ENCODE peak calls at places on chromosomes 1 and 21, in four cellular contexts. Y is endothelial cell of umbilical vein, H is ovary, O is sigmoid colon. I is an unnamed sample.

GRCh38 chr1:6440198-6441126 is 15.9 kb downstream of the ESPN start:
- DNase-seq in Y (no peak), H (no peak), O (no peak), I (no peak)

GRCh38 chr21:33554982-33555344 is 12.1 kb downstream of the SON start:
- DNase-seq in Y (no peak), H (no peak), O (no peak), I (no peak)

GRCh38 chr1:54017979-54018378 is at the start of gene LDLRAD1:
- DNase-seq in Y (no peak), H (no peak), O (no peak), I (no peak)

GRCh38 chr1:152071123-152071522 is 17.7 kb downstream of the TCHHL1 start:
- DNase-seq in Y (no peak), H (no peak), O (no peak), I (no peak)

GRCh38 chr1:179313004-179313403 is 19.4 kb downstream of the SOAT1 start:
- DNase-seq in Y (no peak), H (no peak), O (no peak), I (no peak)

GRCh38 chr1:168136709-168137514 is at the start of gene GPR161:
- DNase-seq in Y (peak; percentile 63), H (peak; percentile 74), O (peak; percentile 81), I (peak; percentile 40)

GRCh38 chr1:80153762-80154555 is 1147.4 kb upstream of the ADGRL4 start:
- DNase-seq in Y (no peak), H (no peak), O (no peak), I (no peak)

GRCh38 chr1:162391790-162392563 is 10.4 kb downstream of the C1orf226 start:
- DNase-seq in Y (peak; percentile 43), H (no peak), O (no peak), I (peak; percentile 35)

GRCh38 chr1:226700861-226701260 is 38.2 kb downstream of the ITPKB start:
- DNase-seq in Y (no peak), H (no peak), O (no peak), I (no peak)

GRCh38 chr1:219415915-219416314 is 197.0 kb downstream of the ZC3H11B start:
- DNase-seq in Y (no peak), H (no peak), O (no peak), I (no peak)

GRCh38 chr1:229620876-229621275 is 5.0 kb downstream of the TAF5L start:
- DNase-seq in Y (no peak), H (no peak), O (no peak), I (no peak)

GRCh38 chr1:60893111-60893510 is 189.2 kb upstream of the NFIA start:
- DNase-seq in Y (no peak), H (no peak), O (no peak), I (no peak)

GRCh38 chr1:240877605-240878004 is 265.6 kb upstream of the GREM2 start:
- DNase-seq in Y (no peak), H (no peak), O (no peak), I (no peak)

GRCh38 chr1:200610846-200611245 is 9.7 kb downstream of the KIF14 start:
- DNase-seq in Y (no peak), H (no peak), O (no peak), I (no peak)

GRCh38 chr1:86352096-86352495 is 44.0 kb downstream of the ODF2L start:
- DNase-seq in Y (no peak), H (no peak), O (no peak), I (no peak)

GRCh38 chr1:243489164-243489527 is 233.3 kb downstream of the SDCCAG8 start:
- DNase-seq in Y (no peak), H (no peak), O (no peak), I (no peak)

GRCh38 chr1:18556364-18556763 is 74.3 kb upstream of the PAX7 start:
- DNase-seq in Y (no peak), H (no peak), O (no peak), I (no peak)

GRCh38 chr1:157089789-157090188 is 9.8 kb downstream of the ETV3L start:
- DNase-seq in Y (no peak), H (no peak), O (peak; percentile 63), I (no peak)

GRCh38 chr1:212545941-212546638 is 62.5 kb upstream of the ATF3 start:
- DNase-seq in Y (no peak), H (no peak), O (peak; percentile 78), I (no peak)

GRCh38 chr1:72431810-72432209 is 149.5 kb upstream of the NEGR1 start:
- DNase-seq in Y (no peak), H (no peak), O (no peak), I (no peak)

GRCh38 chr1:200307755-200308066 is 102.1 kb downstream of the ZNF281 start:
- DNase-seq in Y (no peak), H (no peak), O (no peak), I (no peak)

GRCh38 chr1:26287033-26287711 is 7.3 kb downstream of the SH3BGRL3 start:
- DNase-seq in Y (no peak), H (no peak), O (peak; percentile 92), I (no peak)
- TF ChIP-seq POLR2A in Y (no peak), H (no peak), O (no peak), I (no peak)

GRCh38 chr1:30714025-30714424 is 9.4 kb downstream of the MATN1 start:
- DNase-seq in Y (no peak), H (no peak), O (no peak), I (no peak)

GRCh38 chr1:30713211-30713770 is 10.1 kb downstream of the MATN1 start:
- DNase-seq in Y (no peak), H (no peak), O (no peak), I (no peak)

GRCh38 chr1:30715886-30716285 is 7.5 kb downstream of the MATN1 start:
- DNase-seq in Y (no peak), H (peak; percentile 51), O (no peak), I (no peak)

GRCh38 chr1:30715216-30715615 is 8.2 kb downstream of the MATN1 start:
- DNase-seq in Y (no peak), H (no peak), O (no peak), I (no peak)

DNA sequence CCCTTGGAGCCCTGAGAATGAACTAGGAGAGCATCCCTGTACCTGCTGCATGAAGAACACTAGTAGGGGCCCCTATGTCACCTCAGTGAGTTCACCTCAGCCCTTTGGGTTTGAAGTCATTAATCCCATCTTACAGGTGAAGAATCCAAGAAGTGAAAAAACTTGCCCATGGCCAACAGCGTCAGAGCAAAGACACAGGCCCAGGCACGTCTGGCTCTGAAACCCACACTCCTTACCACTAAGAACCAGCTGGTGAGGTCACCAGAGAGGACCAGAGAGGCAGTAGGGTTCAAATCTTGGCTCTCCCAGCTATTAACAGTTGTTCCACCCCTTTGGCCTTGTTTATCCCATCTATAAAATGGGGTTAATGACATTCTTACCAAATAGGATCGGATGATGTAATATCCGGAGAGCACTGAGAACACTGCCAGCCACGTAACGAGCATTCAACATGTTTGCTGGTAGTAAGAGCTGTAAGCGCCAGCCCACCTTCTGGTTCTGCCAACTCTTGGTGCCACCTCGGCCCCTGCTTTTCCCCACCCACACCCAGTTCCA is 8.8 kb downstream of the MATN1 start:
- DNase-seq in Y (no peak), H (no peak), O (no peak), I (no peak)
- TF ChIP-seq POLR2A in Y (no peak), H (no peak), O (no peak), I (no peak)

GRCh38 chr1:23963617-23964234 is 4.1 kb downstream of the PNRC2 start:
- DNase-seq in Y (no peak), H (no peak), O (no peak), I (no peak)

GRCh38 chr1:23957096-23957495 is 2.5 kb upstream of the PNRC2 start:
- DNase-seq in Y (no peak), H (no peak), O (no peak), I (no peak)

GRCh38 chr1:23958810-23959460 is 693 bp upstream of the PNRC2 start:
- DNase-seq in Y (peak; percentile 93), H (peak; percentile 72), O (peak; percentile 93), I (peak; percentile 54)

GRCh38 chr1:23959461-23960290 is at the start of gene PNRC2:
- DNase-seq in Y (peak; percentile 98), H (peak; percentile 94), O (peak; percentile 99), I (peak; percentile 78)

GRCh38 chr1:23960291-23960718 is 677 bp downstream of the PNRC2 start:
- DNase-seq in Y (no peak), H (no peak), O (no peak), I (no peak)
- TF ChIP-seq POLR2A in Y (no peak), H (no peak), O (no peak), I (no peak)

DNA sequence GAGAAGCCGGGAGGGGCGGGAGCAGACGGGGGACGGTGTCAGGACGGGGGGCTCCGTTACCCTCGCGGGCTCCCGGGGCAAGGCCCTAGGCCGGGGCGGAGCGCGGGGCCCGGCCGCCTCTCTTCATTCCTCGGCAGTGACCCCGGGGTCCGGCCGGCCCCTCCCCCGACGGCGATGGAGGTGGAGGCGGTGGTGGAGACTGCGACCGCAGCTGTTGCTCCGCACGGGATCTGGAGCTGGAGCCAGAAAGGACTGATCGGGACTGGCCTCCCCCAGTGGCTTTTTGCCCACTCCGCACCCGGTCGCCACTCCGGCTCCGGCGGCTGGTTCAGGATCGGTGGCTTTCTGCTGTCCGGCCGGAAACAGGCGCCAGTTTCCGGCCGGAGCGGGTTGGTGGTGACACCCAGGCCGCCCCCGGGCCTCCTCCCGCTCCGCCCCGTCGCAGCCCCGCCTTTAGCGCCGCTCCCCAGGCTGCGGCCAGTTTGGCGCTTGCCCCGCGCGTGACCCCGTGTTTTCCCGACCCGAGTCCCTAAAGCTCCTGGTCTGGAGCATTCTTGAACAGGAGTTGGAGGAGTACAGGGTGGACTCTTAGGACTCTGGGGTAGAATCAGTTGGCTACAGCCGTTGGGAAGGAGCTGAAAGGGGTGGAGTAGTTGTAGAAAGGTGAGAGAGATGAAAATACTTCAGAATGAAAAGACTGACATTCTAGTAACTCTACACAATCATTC is at the start of gene OTUD7B:
- DNase-seq in Y (peak; percentile 82), H (peak; percentile 90), O (peak; percentile 94), I (peak; percentile 70)
- TF ChIP-seq POLR2A in Y (peak; percentile 93), H (peak; percentile 78), O (peak; percentile 74), I (peak; percentile 62)

DNA sequence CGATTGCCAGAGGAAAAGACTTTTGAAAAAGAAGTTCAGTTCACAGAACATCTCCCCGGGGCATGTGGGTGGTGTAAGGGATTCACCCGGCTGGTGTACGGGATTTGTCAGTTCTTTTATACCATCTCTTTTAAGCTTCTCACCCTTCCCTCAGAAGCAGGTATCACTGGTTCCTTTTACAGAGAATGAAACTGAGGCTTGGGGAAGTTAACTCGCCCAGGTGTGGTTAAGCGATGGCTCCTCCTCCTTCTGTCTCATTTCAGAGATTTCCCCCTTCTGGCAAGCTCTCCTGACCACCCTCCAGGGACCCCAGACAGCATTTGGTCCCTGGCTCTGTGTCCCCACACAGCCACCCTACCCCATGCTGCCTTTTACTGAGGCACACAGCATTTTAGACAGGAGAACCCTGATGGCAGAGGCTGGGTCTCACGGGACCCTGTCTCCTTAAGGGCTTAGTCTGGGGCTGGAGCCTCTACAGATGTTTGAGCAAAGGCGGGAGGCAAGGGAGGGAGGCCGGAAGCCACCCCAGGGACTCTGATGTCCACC is 2.8 kb upstream of the ECE1 start:
- DNase-seq in Y (no peak), H (no peak), O (no peak), I (no peak)
- TF ChIP-seq POLR2A in Y (no peak), H (no peak), O (no peak), I (no peak)